ENCODE peak calls at places on chromosome 18, in eight cellular contexts. P is iPS-NIHi11; B is GM18507; U is activated naive CD4-positive, alpha-beta T cell; D is right atrium auricular region; I is thoracic aorta; W is lower lobe of right lung; F is dorsolateral prefrontal cortex. M is an unnamed sample.

GRCh38 chr18:39872566-39872965 is 2082.5 kb upstream of the PIK3C3 start:
- DNase-seq in W (no peak), U (no peak), F (no peak), D (no peak), I (no peak), P (no peak), B (no peak), M (no peak)

GRCh38 chr18:42635378-42636048 is 480.0 kb downstream of the RIT2 start:
- DNase-seq in B (no peak), W (no peak), F (no peak), U (no peak), P (peak; percentile 32), D (no peak), I (no peak), M (no peak)

GRCh38 chr18:68172842-68173549 is 541.9 kb downstream of the TMX3 start:
- DNase-seq in W (no peak), F (no peak), B (no peak), U (no peak), P (peak; percentile 8), D (no peak), I (no peak), M (no peak)

GRCh38 chr18:67265464-67266245 is 250.9 kb downstream of the DSEL start:
- DNase-seq in F (no peak), U (no peak), D (no peak), B (no peak), I (no peak), W (no peak), P (no peak), M (no peak)

GRCh38 chr18:48902023-48902855 is 48.5 kb downstream of the SMAD7 start:
- DNase-seq in B (no peak), D (peak; percentile 92), U (no peak), W (peak; percentile 89), F (peak; percentile 49), I (peak; percentile 89), P (peak; percentile 59), M (peak; percentile 81)

GRCh38 chr18:7234061-7234460 is 3.2 kb downstream of the LRRC30 start:
- DNase-seq in I (no peak), D (no peak), B (no peak), F (no peak), P (no peak), U (no peak), W (no peak), M (no peak)

GRCh38 chr18:79664525-79665125 is 15.0 kb upstream of the CTDP1 start:
- DNase-seq in P (no peak), U (no peak), I (no peak), F (no peak), W (no peak), B (no peak), D (no peak), M (no peak)

GRCh38 chr18:49788327-49788908 is 24.9 kb downstream of the ACAA2 start:
- DNase-seq in F (no peak), D (no peak), P (no peak), W (no peak), U (no peak), I (no peak), B (no peak), M (no peak)

GRCh38 chr18:39425172-39425571 is 1859.6 kb upstream of the CELF4 start:
- DNase-seq in I (no peak), F (no peak), U (no peak), D (no peak), B (no peak), W (no peak), P (no peak), M (no peak)

GRCh38 chr18:50757358-50757757 is 62.5 kb downstream of the MRO start:
- DNase-seq in I (no peak), U (no peak), D (no peak), B (no peak), F (no peak), W (no peak), P (no peak), M (no peak)

GRCh38 chr18:76495435-76496199 is 575 bp upstream of the ZNF516 start:
- DNase-seq in U (no peak), I (no peak), F (no peak), W (no peak), B (no peak), D (no peak), P (peak; percentile 44), M (peak; percentile 66)

GRCh38 chr18:12048827-12049175 is 44.8 kb upstream of the ANKRD62 start:
- DNase-seq in B (no peak), W (no peak), U (no peak), D (no peak), P (no peak), I (no peak), F (no peak), M (no peak)

GRCh38 chr18:21897811-21898210 is 157.2 kb downstream of the MIB1 start:
- DNase-seq in U (no peak), D (no peak), W (no peak), B (peak; percentile 18), I (no peak), P (peak; percentile 76), F (no peak), M (no peak)

GRCh38 chr18:79983253-79983652 is 5.1 kb downstream of the TXNL4A start:
- DNase-seq in I (no peak), W (no peak), P (no peak), U (no peak), B (no peak), F (no peak), D (no peak), M (no peak)

GRCh38 chr18:9993846-9994660 is 80.2 kb downstream of the VAPA start:
- DNase-seq in W (no peak), P (no peak), D (no peak), I (no peak), F (no peak), U (no peak), B (no peak), M (no peak)

GRCh38 chr18:48564139-48564538 is 25.3 kb downstream of the CTIF start:
- DNase-seq in I (no peak), B (no peak), F (no peak), W (no peak), D (no peak), U (no peak), P (no peak), M (no peak)

GRCh38 chr18:61606068-61606660 is 272.9 kb downstream of the CDH20 start:
- DNase-seq in P (peak; percentile 34), D (peak; percentile 74), F (no peak), B (no peak), U (no peak), W (no peak), I (no peak), M (no peak)

GRCh38 chr18:9771261-9771976 is 63.3 kb downstream of the RAB31 start:
- DNase-seq in B (peak; percentile 37), W (peak; percentile 86), P (peak; percentile 86), I (peak; percentile 54), F (peak; percentile 86), U (no peak), D (peak; percentile 90), M (peak; percentile 78)

GRCh38 chr18:63182247-63182771 is 137.3 kb downstream of the BCL2 start:
- DNase-seq in B (no peak), F (no peak), U (no peak), W (no peak), P (no peak), D (no peak), I (no peak), M (peak; percentile 51)

GRCh38 chr18:33817096-33817495 is 239.1 kb downstream of the ASXL3 start:
- DNase-seq in I (no peak), B (no peak), U (no peak), F (no peak), W (no peak), D (no peak), P (no peak), M (no peak)

GRCh38 chr18:75728621-75729020 is 301.1 kb upstream of the SMIM21 start:
- DNase-seq in B (no peak), P (no peak), F (no peak), U (no peak), D (no peak), W (no peak), I (no peak), M (no peak)

GRCh38 chr18:13377496-13377895 is 158.9 kb downstream of the LDLRAD4 start:
- DNase-seq in P (no peak), W (no peak), I (no peak), U (no peak), B (no peak), D (peak; percentile 64), F (no peak), M (no peak)

GRCh38 chr18:63137999-63138448 is 181.5 kb downstream of the BCL2 start:
- DNase-seq in I (no peak), D (no peak), W (no peak), B (no peak), U (no peak), F (no peak), P (no peak), M (no peak)

GRCh38 chr18:56639094-56639361 is 636 bp upstream of the TXNL1 start:
- DNase-seq in W (no peak), P (no peak), U (no peak), F (no peak), B (no peak), I (no peak), D (no peak), M (no peak)

M was measured in mucosa of descending colon.